ENCODE peak calls at places on chromosomes 12 and 14, in nine cellular contexts. One of them, this sample, is unnamed.

GRCh38 chr14:89221109-89221508 is 195.9 kb downstream of the FOXN3 start:
- DNase-seq in fibroblast of mammary gland: peak; percentile 60
- DNase-seq in GM04504: peak; percentile 53
- DNase-seq in mammary epithelial cell: peak; percentile 5
- DNase-seq in CD8-positive, alpha-beta T cell: no peak
- DNase-seq in NCI-H1105 treated with DMSO at 0.1 percent for 48 hours: no peak
- DNase-seq in T-cell: no peak
- DNase-seq in stimulated activated CD4-positive, alpha-beta T cell treated with anti-CD3 and anti-CD28 coated beads, Interleukin-15, amount 100 ng/mL, for 1 hour: no peak
- DNase-seq in immature natural killer cell: peak; percentile 33
- DNase-seq in this sample: peak; percentile 13

GRCh38 chr12:11768233-11768965 is 118.9 kb downstream of the ETV6 start:
- DNase-seq in fibroblast of mammary gland: no peak
- DNase-seq in GM04504: no peak
- DNase-seq in mammary epithelial cell: no peak
- DNase-seq in CD8-positive, alpha-beta T cell: no peak
- DNase-seq in NCI-H1105 treated with DMSO at 0.1 percent for 48 hours: no peak
- DNase-seq in T-cell: no peak
- DNase-seq in stimulated activated CD4-positive, alpha-beta T cell treated with anti-CD3 and anti-CD28 coated beads, Interleukin-15, amount 100 ng/mL, for 1 hour: no peak
- DNase-seq in immature natural killer cell: no peak
- DNase-seq in this sample: no peak

GRCh38 chr12:106131671-106132070 is 7.1 kb downstream of the NUAK1 start:
- DNase-seq in fibroblast of mammary gland: peak; percentile 34
- DNase-seq in GM04504: no peak
- DNase-seq in mammary epithelial cell: no peak
- DNase-seq in CD8-positive, alpha-beta T cell: no peak
- DNase-seq in NCI-H1105 treated with DMSO at 0.1 percent for 48 hours: no peak
- DNase-seq in T-cell: no peak
- DNase-seq in stimulated activated CD4-positive, alpha-beta T cell treated with anti-CD3 and anti-CD28 coated beads, Interleukin-15, amount 100 ng/mL, for 1 hour: no peak
- DNase-seq in immature natural killer cell: no peak
- DNase-seq in this sample: no peak

GRCh38 chr12:118591-118990 is 52.0 kb downstream of the IQSEC3 start:
- DNase-seq in fibroblast of mammary gland: no peak
- DNase-seq in GM04504: no peak
- DNase-seq in mammary epithelial cell: no peak
- DNase-seq in CD8-positive, alpha-beta T cell: no peak
- DNase-seq in NCI-H1105 treated with DMSO at 0.1 percent for 48 hours: no peak
- DNase-seq in T-cell: no peak
- DNase-seq in stimulated activated CD4-positive, alpha-beta T cell treated with anti-CD3 and anti-CD28 coated beads, Interleukin-15, amount 100 ng/mL, for 1 hour: no peak
- DNase-seq in immature natural killer cell: no peak
- DNase-seq in this sample: no peak

GRCh38 chr14:38553586-38553985 is 297.7 kb upstream of the CLEC14A start:
- DNase-seq in fibroblast of mammary gland: peak; percentile 67
- DNase-seq in GM04504: peak; percentile 74
- DNase-seq in mammary epithelial cell: no peak
- DNase-seq in CD8-positive, alpha-beta T cell: no peak
- DNase-seq in NCI-H1105 treated with DMSO at 0.1 percent for 48 hours: no peak
- DNase-seq in T-cell: no peak
- DNase-seq in stimulated activated CD4-positive, alpha-beta T cell treated with anti-CD3 and anti-CD28 coated beads, Interleukin-15, amount 100 ng/mL, for 1 hour: no peak
- DNase-seq in immature natural killer cell: no peak
- DNase-seq in this sample: no peak

GRCh38 chr12:94074970-94075695 is 73.2 kb upstream of the PLXNC1 start:
- DNase-seq in fibroblast of mammary gland: peak; percentile 95
- DNase-seq in GM04504: peak; percentile 73
- DNase-seq in mammary epithelial cell: peak; percentile 79
- DNase-seq in CD8-positive, alpha-beta T cell: no peak
- DNase-seq in NCI-H1105 treated with DMSO at 0.1 percent for 48 hours: no peak
- DNase-seq in T-cell: no peak
- DNase-seq in stimulated activated CD4-positive, alpha-beta T cell treated with anti-CD3 and anti-CD28 coated beads, Interleukin-15, amount 100 ng/mL, for 1 hour: no peak
- DNase-seq in immature natural killer cell: no peak
- DNase-seq in this sample: peak; percentile 14

GRCh38 chr14:95413289-95414215 is 93.8 kb upstream of the CLMN start:
- DNase-seq in fibroblast of mammary gland: peak; percentile 57
- DNase-seq in GM04504: no peak
- DNase-seq in mammary epithelial cell: no peak
- DNase-seq in CD8-positive, alpha-beta T cell: no peak
- DNase-seq in NCI-H1105 treated with DMSO at 0.1 percent for 48 hours: no peak
- DNase-seq in T-cell: no peak
- DNase-seq in stimulated activated CD4-positive, alpha-beta T cell treated with anti-CD3 and anti-CD28 coated beads, Interleukin-15, amount 100 ng/mL, for 1 hour: no peak
- DNase-seq in immature natural killer cell: no peak
- DNase-seq in this sample: peak; percentile 56

GRCh38 chr12:65248656-65249633 is 29.5 kb upstream of the MSRB3 start:
- DNase-seq in fibroblast of mammary gland: peak; percentile 38
- DNase-seq in GM04504: no peak
- DNase-seq in mammary epithelial cell: no peak
- DNase-seq in CD8-positive, alpha-beta T cell: no peak
- DNase-seq in NCI-H1105 treated with DMSO at 0.1 percent for 48 hours: no peak
- DNase-seq in T-cell: no peak
- DNase-seq in stimulated activated CD4-positive, alpha-beta T cell treated with anti-CD3 and anti-CD28 coated beads, Interleukin-15, amount 100 ng/mL, for 1 hour: no peak
- DNase-seq in immature natural killer cell: no peak
- DNase-seq in this sample: no peak

GRCh38 chr14:105294142-105294597 is 6.6 kb downstream of the BRF1 start:
- DNase-seq in fibroblast of mammary gland: no peak
- DNase-seq in GM04504: peak; percentile 43
- DNase-seq in mammary epithelial cell: no peak
- DNase-seq in CD8-positive, alpha-beta T cell: peak; percentile 52
- DNase-seq in NCI-H1105 treated with DMSO at 0.1 percent for 48 hours: peak; percentile 21
- DNase-seq in T-cell: peak; percentile 64
- DNase-seq in stimulated activated CD4-positive, alpha-beta T cell treated with anti-CD3 and anti-CD28 coated beads, Interleukin-15, amount 100 ng/mL, for 1 hour: peak; percentile 21
- DNase-seq in immature natural killer cell: peak; percentile 74
- DNase-seq in this sample: no peak

GRCh38 chr14:72646861-72647528 is 246.9 kb downstream of the DPF3 start:
- DNase-seq in fibroblast of mammary gland: peak; percentile 88
- DNase-seq in GM04504: no peak
- DNase-seq in mammary epithelial cell: no peak
- DNase-seq in CD8-positive, alpha-beta T cell: no peak
- DNase-seq in NCI-H1105 treated with DMSO at 0.1 percent for 48 hours: no peak
- DNase-seq in T-cell: no peak
- DNase-seq in stimulated activated CD4-positive, alpha-beta T cell treated with anti-CD3 and anti-CD28 coated beads, Interleukin-15, amount 100 ng/mL, for 1 hour: no peak
- DNase-seq in immature natural killer cell: no peak
- DNase-seq in this sample: no peak

GRCh38 chr14:55107766-55108554 is 21.1 kb upstream of the LGALS3 start:
- DNase-seq in fibroblast of mammary gland: peak; percentile 99
- DNase-seq in GM04504: peak; percentile 92
- DNase-seq in mammary epithelial cell: peak; percentile 90
- DNase-seq in CD8-positive, alpha-beta T cell: no peak
- DNase-seq in NCI-H1105 treated with DMSO at 0.1 percent for 48 hours: no peak
- DNase-seq in T-cell: no peak
- DNase-seq in stimulated activated CD4-positive, alpha-beta T cell treated with anti-CD3 and anti-CD28 coated beads, Interleukin-15, amount 100 ng/mL, for 1 hour: no peak
- DNase-seq in immature natural killer cell: no peak
- DNase-seq in this sample: peak; percentile 71

GRCh38 chr12:41058266-41058665 is 129.9 kb upstream of the PDZRN4 start:
- DNase-seq in fibroblast of mammary gland: no peak
- DNase-seq in GM04504: no peak
- DNase-seq in mammary epithelial cell: no peak
- DNase-seq in CD8-positive, alpha-beta T cell: no peak
- DNase-seq in NCI-H1105 treated with DMSO at 0.1 percent for 48 hours: no peak
- DNase-seq in T-cell: no peak
- DNase-seq in stimulated activated CD4-positive, alpha-beta T cell treated with anti-CD3 and anti-CD28 coated beads, Interleukin-15, amount 100 ng/mL, for 1 hour: no peak
- DNase-seq in immature natural killer cell: no peak
- DNase-seq in this sample: no peak

GRCh38 chr12:14989790-14990189 is 16.9 kb downstream of the PDE6H start:
- DNase-seq in fibroblast of mammary gland: no peak
- DNase-seq in GM04504: no peak
- DNase-seq in mammary epithelial cell: no peak
- DNase-seq in CD8-positive, alpha-beta T cell: no peak
- DNase-seq in NCI-H1105 treated with DMSO at 0.1 percent for 48 hours: no peak
- DNase-seq in T-cell: no peak
- DNase-seq in stimulated activated CD4-positive, alpha-beta T cell treated with anti-CD3 and anti-CD28 coated beads, Interleukin-15, amount 100 ng/mL, for 1 hour: no peak
- DNase-seq in immature natural killer cell: no peak
- DNase-seq in this sample: no peak

GRCh38 chr12:126353604-126354003 is 1288.4 kb downstream of the AACS start:
- DNase-seq in fibroblast of mammary gland: peak; percentile 16
- DNase-seq in GM04504: peak; percentile 37
- DNase-seq in mammary epithelial cell: peak; percentile 0
- DNase-seq in CD8-positive, alpha-beta T cell: no peak
- DNase-seq in NCI-H1105 treated with DMSO at 0.1 percent for 48 hours: no peak
- DNase-seq in T-cell: no peak
- DNase-seq in stimulated activated CD4-positive, alpha-beta T cell treated with anti-CD3 and anti-CD28 coated beads, Interleukin-15, amount 100 ng/mL, for 1 hour: no peak
- DNase-seq in immature natural killer cell: no peak
- DNase-seq in this sample: no peak

GRCh38 chr14:104930526-104931322 is 6.0 kb downstream of the PLD4 start:
- DNase-seq in fibroblast of mammary gland: no peak
- DNase-seq in GM04504: no peak
- DNase-seq in mammary epithelial cell: no peak
- DNase-seq in CD8-positive, alpha-beta T cell: no peak
- DNase-seq in NCI-H1105 treated with DMSO at 0.1 percent for 48 hours: no peak
- DNase-seq in T-cell: no peak
- DNase-seq in stimulated activated CD4-positive, alpha-beta T cell treated with anti-CD3 and anti-CD28 coated beads, Interleukin-15, amount 100 ng/mL, for 1 hour: no peak
- DNase-seq in immature natural killer cell: no peak
- DNase-seq in this sample: no peak

GRCh38 chr12:46522141-46522540 is 149.6 kb upstream of the SLC38A2 start:
- DNase-seq in fibroblast of mammary gland: peak; percentile 34
- DNase-seq in GM04504: peak; percentile 60
- DNase-seq in mammary epithelial cell: no peak
- DNase-seq in CD8-positive, alpha-beta T cell: no peak
- DNase-seq in NCI-H1105 treated with DMSO at 0.1 percent for 48 hours: peak; percentile 14
- DNase-seq in T-cell: no peak
- DNase-seq in stimulated activated CD4-positive, alpha-beta T cell treated with anti-CD3 and anti-CD28 coated beads, Interleukin-15, amount 100 ng/mL, for 1 hour: no peak
- DNase-seq in immature natural killer cell: no peak
- DNase-seq in this sample: no peak

GRCh38 chr12:18556081-18556645 is 181.6 kb downstream of the PLCZ1 start:
- DNase-seq in fibroblast of mammary gland: no peak
- DNase-seq in GM04504: no peak
- DNase-seq in mammary epithelial cell: no peak
- DNase-seq in CD8-positive, alpha-beta T cell: no peak
- DNase-seq in NCI-H1105 treated with DMSO at 0.1 percent for 48 hours: no peak
- DNase-seq in T-cell: no peak
- DNase-seq in stimulated activated CD4-positive, alpha-beta T cell treated with anti-CD3 and anti-CD28 coated beads, Interleukin-15, amount 100 ng/mL, for 1 hour: no peak
- DNase-seq in immature natural killer cell: no peak
- DNase-seq in this sample: no peak

GRCh38 chr14:92613008-92613658 is 99.6 kb downstream of the RIN3 start:
- DNase-seq in fibroblast of mammary gland: no peak
- DNase-seq in GM04504: no peak
- DNase-seq in mammary epithelial cell: no peak
- DNase-seq in CD8-positive, alpha-beta T cell: peak; percentile 35
- DNase-seq in NCI-H1105 treated with DMSO at 0.1 percent for 48 hours: no peak
- DNase-seq in T-cell: peak; percentile 65
- DNase-seq in stimulated activated CD4-positive, alpha-beta T cell treated with anti-CD3 and anti-CD28 coated beads, Interleukin-15, amount 100 ng/mL, for 1 hour: peak; percentile 63
- DNase-seq in immature natural killer cell: peak; percentile 64
- DNase-seq in this sample: peak; percentile 7

GRCh38 chr12:47082963-47083621 is 3.3 kb upstream of the AMIGO2 start:
- DNase-seq in fibroblast of mammary gland: peak; percentile 94
- DNase-seq in GM04504: peak; percentile 90
- DNase-seq in mammary epithelial cell: peak; percentile 92
- DNase-seq in CD8-positive, alpha-beta T cell: no peak
- DNase-seq in NCI-H1105 treated with DMSO at 0.1 percent for 48 hours: no peak
- DNase-seq in T-cell: no peak
- DNase-seq in stimulated activated CD4-positive, alpha-beta T cell treated with anti-CD3 and anti-CD28 coated beads, Interleukin-15, amount 100 ng/mL, for 1 hour: no peak
- DNase-seq in immature natural killer cell: no peak
- DNase-seq in this sample: peak; percentile 97

GRCh38 chr12:46839232-46839631 is 13.4 kb upstream of the SLC38A4 start:
- DNase-seq in fibroblast of mammary gland: no peak
- DNase-seq in GM04504: no peak
- DNase-seq in mammary epithelial cell: no peak
- DNase-seq in CD8-positive, alpha-beta T cell: no peak
- DNase-seq in NCI-H1105 treated with DMSO at 0.1 percent for 48 hours: no peak
- DNase-seq in T-cell: no peak
- DNase-seq in stimulated activated CD4-positive, alpha-beta T cell treated with anti-CD3 and anti-CD28 coated beads, Interleukin-15, amount 100 ng/mL, for 1 hour: no peak
- DNase-seq in immature natural killer cell: no peak
- DNase-seq in this sample: no peak

GRCh38 chr12:21677622-21678277 is 20.1 kb upstream of the LDHB start:
- DNase-seq in fibroblast of mammary gland: peak; percentile 42
- DNase-seq in GM04504: no peak
- DNase-seq in mammary epithelial cell: no peak
- DNase-seq in CD8-positive, alpha-beta T cell: no peak
- DNase-seq in NCI-H1105 treated with DMSO at 0.1 percent for 48 hours: no peak
- DNase-seq in T-cell: no peak
- DNase-seq in stimulated activated CD4-positive, alpha-beta T cell treated with anti-CD3 and anti-CD28 coated beads, Interleukin-15, amount 100 ng/mL, for 1 hour: no peak
- DNase-seq in immature natural killer cell: no peak
- DNase-seq in this sample: no peak

GRCh38 chr12:45183263-45183662 is 32.6 kb upstream of the ANO6 start:
- DNase-seq in fibroblast of mammary gland: peak; percentile 36
- DNase-seq in GM04504: no peak
- DNase-seq in mammary epithelial cell: no peak
- DNase-seq in CD8-positive, alpha-beta T cell: no peak
- DNase-seq in NCI-H1105 treated with DMSO at 0.1 percent for 48 hours: no peak
- DNase-seq in T-cell: no peak
- DNase-seq in stimulated activated CD4-positive, alpha-beta T cell treated with anti-CD3 and anti-CD28 coated beads, Interleukin-15, amount 100 ng/mL, for 1 hour: no peak
- DNase-seq in immature natural killer cell: no peak
- DNase-seq in this sample: no peak

GRCh38 chr12:111443586-111443985 is 37.9 kb downstream of the SH2B3 start:
- DNase-seq in fibroblast of mammary gland: peak; percentile 75
- DNase-seq in GM04504: no peak
- DNase-seq in mammary epithelial cell: peak; percentile 78
- DNase-seq in CD8-positive, alpha-beta T cell: no peak
- DNase-seq in NCI-H1105 treated with DMSO at 0.1 percent for 48 hours: no peak
- DNase-seq in T-cell: no peak
- DNase-seq in stimulated activated CD4-positive, alpha-beta T cell treated with anti-CD3 and anti-CD28 coated beads, Interleukin-15, amount 100 ng/mL, for 1 hour: no peak
- DNase-seq in immature natural killer cell: no peak
- DNase-seq in this sample: peak; percentile 32

GRCh38 chr14:95290769-95291440 is 28.8 kb downstream of the CLMN start:
- DNase-seq in fibroblast of mammary gland: no peak
- DNase-seq in GM04504: no peak
- DNase-seq in mammary epithelial cell: peak; percentile 79
- DNase-seq in CD8-positive, alpha-beta T cell: no peak
- DNase-seq in NCI-H1105 treated with DMSO at 0.1 percent for 48 hours: peak; percentile 95
- DNase-seq in T-cell: no peak
- DNase-seq in stimulated activated CD4-positive, alpha-beta T cell treated with anti-CD3 and anti-CD28 coated beads, Interleukin-15, amount 100 ng/mL, for 1 hour: no peak
- DNase-seq in immature natural killer cell: no peak
- DNase-seq in this sample: no peak

GRCh38 chr14:103998027-103998426 is 55.7 kb upstream of the RD3L start:
- DNase-seq in fibroblast of mammary gland: no peak
- DNase-seq in GM04504: no peak
- DNase-seq in mammary epithelial cell: no peak
- DNase-seq in CD8-positive, alpha-beta T cell: no peak
- DNase-seq in NCI-H1105 treated with DMSO at 0.1 percent for 48 hours: no peak
- DNase-seq in T-cell: no peak
- DNase-seq in stimulated activated CD4-positive, alpha-beta T cell treated with anti-CD3 and anti-CD28 coated beads, Interleukin-15, amount 100 ng/mL, for 1 hour: no peak
- DNase-seq in immature natural killer cell: no peak
- DNase-seq in this sample: no peak

GRCh38 chr14:21711360-21711961 is 37.8 kb upstream of the OR4E1 start:
- DNase-seq in fibroblast of mammary gland: peak; percentile 57
- DNase-seq in GM04504: peak; percentile 3
- DNase-seq in mammary epithelial cell: peak; percentile 12
- DNase-seq in CD8-positive, alpha-beta T cell: no peak
- DNase-seq in NCI-H1105 treated with DMSO at 0.1 percent for 48 hours: peak; percentile 39
- DNase-seq in T-cell: no peak
- DNase-seq in stimulated activated CD4-positive, alpha-beta T cell treated with anti-CD3 and anti-CD28 coated beads, Interleukin-15, amount 100 ng/mL, for 1 hour: no peak
- DNase-seq in immature natural killer cell: no peak
- DNase-seq in this sample: peak; percentile 21

GRCh38 chr12:106527356-106527755 is 55.4 kb upstream of the RFX4 start:
- DNase-seq in fibroblast of mammary gland: no peak
- DNase-seq in GM04504: no peak
- DNase-seq in mammary epithelial cell: no peak
- DNase-seq in CD8-positive, alpha-beta T cell: no peak
- DNase-seq in NCI-H1105 treated with DMSO at 0.1 percent for 48 hours: no peak
- DNase-seq in T-cell: no peak
- DNase-seq in stimulated activated CD4-positive, alpha-beta T cell treated with anti-CD3 and anti-CD28 coated beads, Interleukin-15, amount 100 ng/mL, for 1 hour: no peak
- DNase-seq in immature natural killer cell: no peak
- DNase-seq in this sample: no peak

GRCh38 chr12:133106253-133106652 is 23.8 kb downstream of the ZNF891 start:
- DNase-seq in fibroblast of mammary gland: peak; percentile 36
- DNase-seq in GM04504: no peak
- DNase-seq in mammary epithelial cell: no peak
- DNase-seq in CD8-positive, alpha-beta T cell: no peak
- DNase-seq in NCI-H1105 treated with DMSO at 0.1 percent for 48 hours: no peak
- DNase-seq in T-cell: no peak
- DNase-seq in stimulated activated CD4-positive, alpha-beta T cell treated with anti-CD3 and anti-CD28 coated beads, Interleukin-15, amount 100 ng/mL, for 1 hour: no peak
- DNase-seq in immature natural killer cell: no peak
- DNase-seq in this sample: no peak

GRCh38 chr12:53770281-53770680 is 18.5 kb upstream of the CISTR start:
- DNase-seq in fibroblast of mammary gland: peak; percentile 99
- DNase-seq in GM04504: peak; percentile 94
- DNase-seq in mammary epithelial cell: peak; percentile 93
- DNase-seq in CD8-positive, alpha-beta T cell: no peak
- DNase-seq in NCI-H1105 treated with DMSO at 0.1 percent for 48 hours: no peak
- DNase-seq in T-cell: no peak
- DNase-seq in stimulated activated CD4-positive, alpha-beta T cell treated with anti-CD3 and anti-CD28 coated beads, Interleukin-15, amount 100 ng/mL, for 1 hour: no peak
- DNase-seq in immature natural killer cell: no peak
- DNase-seq in this sample: no peak

GRCh38 chr12:43434614-43435013 is 117.4 kb downstream of the ADAMTS20 start:
- DNase-seq in fibroblast of mammary gland: no peak
- DNase-seq in GM04504: no peak
- DNase-seq in mammary epithelial cell: no peak
- DNase-seq in CD8-positive, alpha-beta T cell: no peak
- DNase-seq in NCI-H1105 treated with DMSO at 0.1 percent for 48 hours: no peak
- DNase-seq in T-cell: no peak
- DNase-seq in stimulated activated CD4-positive, alpha-beta T cell treated with anti-CD3 and anti-CD28 coated beads, Interleukin-15, amount 100 ng/mL, for 1 hour: no peak
- DNase-seq in immature natural killer cell: no peak
- DNase-seq in this sample: no peak

This sample was measured in trophoblast cell.